ENCODE peak calls at places on chromosomes 7 and 10, in ten cellular contexts. One of them, this sample, is unnamed.

GRCh38 chr7:130008941-130009847 is 42.0 kb downstream of the ZC3HC1 start:
- DNase-seq in Right ventricle myocardium superior: no peak
- DNase-seq in small intestine: peak
- DNase-seq in NCI-H2081 treated with DMSO at 0.1 percent for 48 hours: peak
- DNase-seq in A549: peak
- DNase-seq in activated effector memory CD4-positive, alpha-beta T cell treated with anti-CD3 and anti-CD28 coated beads, Interleukin-2, amount 50 U/mL, for 16 hours: no peak
- DNase-seq in NCI-H524 treated with DMSO at 0.1 percent for 48 hours: no peak
- DNase-seq in iris pigment epithelial cell: peak
- DNase-seq in HuH-7.5: no peak
- DNase-seq in effector CD4-positive, alpha-beta T cell: no peak
- DNase-seq in this sample: peak

GRCh38 chr10:101137271-101137670 is 6.2 kb downstream of the TLX1 start:
- DNase-seq in Right ventricle myocardium superior: no peak
- DNase-seq in small intestine: no peak
- DNase-seq in NCI-H2081 treated with DMSO at 0.1 percent for 48 hours: no peak
- DNase-seq in A549: no peak
- DNase-seq in activated effector memory CD4-positive, alpha-beta T cell treated with anti-CD3 and anti-CD28 coated beads, Interleukin-2, amount 50 U/mL, for 16 hours: no peak
- DNase-seq in NCI-H524 treated with DMSO at 0.1 percent for 48 hours: no peak
- DNase-seq in iris pigment epithelial cell: no peak
- DNase-seq in HuH-7.5: no peak
- DNase-seq in effector CD4-positive, alpha-beta T cell: no peak
- DNase-seq in this sample: no peak

GRCh38 chr10:58573144-58573543 is 60.5 kb downstream of the BICC1 start:
- DNase-seq in Right ventricle myocardium superior: no peak
- DNase-seq in small intestine: no peak
- DNase-seq in NCI-H2081 treated with DMSO at 0.1 percent for 48 hours: no peak
- DNase-seq in A549: no peak
- DNase-seq in activated effector memory CD4-positive, alpha-beta T cell treated with anti-CD3 and anti-CD28 coated beads, Interleukin-2, amount 50 U/mL, for 16 hours: no peak
- DNase-seq in NCI-H524 treated with DMSO at 0.1 percent for 48 hours: no peak
- DNase-seq in iris pigment epithelial cell: peak
- DNase-seq in HuH-7.5: no peak
- DNase-seq in effector CD4-positive, alpha-beta T cell: no peak
- DNase-seq in this sample: no peak

GRCh38 chr7:17406756-17407155 is 108.3 kb downstream of the AHR start:
- DNase-seq in Right ventricle myocardium superior: no peak
- DNase-seq in small intestine: no peak
- DNase-seq in NCI-H2081 treated with DMSO at 0.1 percent for 48 hours: no peak
- DNase-seq in A549: no peak
- DNase-seq in activated effector memory CD4-positive, alpha-beta T cell treated with anti-CD3 and anti-CD28 coated beads, Interleukin-2, amount 50 U/mL, for 16 hours: no peak
- DNase-seq in NCI-H524 treated with DMSO at 0.1 percent for 48 hours: no peak
- DNase-seq in iris pigment epithelial cell: peak
- DNase-seq in HuH-7.5: no peak
- DNase-seq in effector CD4-positive, alpha-beta T cell: no peak
- DNase-seq in this sample: no peak

GRCh38 chr7:132001166-132001565 is 444.7 kb upstream of the PODXL start:
- DNase-seq in Right ventricle myocardium superior: no peak
- DNase-seq in small intestine: no peak
- DNase-seq in NCI-H2081 treated with DMSO at 0.1 percent for 48 hours: no peak
- DNase-seq in A549: no peak
- DNase-seq in activated effector memory CD4-positive, alpha-beta T cell treated with anti-CD3 and anti-CD28 coated beads, Interleukin-2, amount 50 U/mL, for 16 hours: no peak
- DNase-seq in NCI-H524 treated with DMSO at 0.1 percent for 48 hours: peak
- DNase-seq in iris pigment epithelial cell: no peak
- DNase-seq in HuH-7.5: no peak
- DNase-seq in effector CD4-positive, alpha-beta T cell: no peak
- DNase-seq in this sample: no peak

GRCh38 chr10:8158439-8159071 is 104.1 kb downstream of the GATA3 start:
- DNase-seq in Right ventricle myocardium superior: no peak
- DNase-seq in small intestine: no peak
- DNase-seq in NCI-H2081 treated with DMSO at 0.1 percent for 48 hours: no peak
- DNase-seq in A549: no peak
- DNase-seq in activated effector memory CD4-positive, alpha-beta T cell treated with anti-CD3 and anti-CD28 coated beads, Interleukin-2, amount 50 U/mL, for 16 hours: no peak
- DNase-seq in NCI-H524 treated with DMSO at 0.1 percent for 48 hours: no peak
- DNase-seq in iris pigment epithelial cell: no peak
- DNase-seq in HuH-7.5: no peak
- DNase-seq in effector CD4-positive, alpha-beta T cell: no peak
- DNase-seq in this sample: no peak

GRCh38 chr7:113464096-113464855 is 345.9 kb upstream of the SMIM30 start:
- DNase-seq in Right ventricle myocardium superior: no peak
- DNase-seq in small intestine: peak
- DNase-seq in NCI-H2081 treated with DMSO at 0.1 percent for 48 hours: no peak
- DNase-seq in A549: no peak
- DNase-seq in activated effector memory CD4-positive, alpha-beta T cell treated with anti-CD3 and anti-CD28 coated beads, Interleukin-2, amount 50 U/mL, for 16 hours: no peak
- DNase-seq in NCI-H524 treated with DMSO at 0.1 percent for 48 hours: no peak
- DNase-seq in iris pigment epithelial cell: no peak
- DNase-seq in HuH-7.5: no peak
- DNase-seq in effector CD4-positive, alpha-beta T cell: no peak
- DNase-seq in this sample: no peak

GRCh38 chr10:33413093-33413442 is 78.6 kb upstream of the NRP1 start:
- DNase-seq in Right ventricle myocardium superior: no peak
- DNase-seq in small intestine: no peak
- DNase-seq in NCI-H2081 treated with DMSO at 0.1 percent for 48 hours: no peak
- DNase-seq in A549: no peak
- DNase-seq in activated effector memory CD4-positive, alpha-beta T cell treated with anti-CD3 and anti-CD28 coated beads, Interleukin-2, amount 50 U/mL, for 16 hours: no peak
- DNase-seq in NCI-H524 treated with DMSO at 0.1 percent for 48 hours: no peak
- DNase-seq in iris pigment epithelial cell: no peak
- DNase-seq in HuH-7.5: no peak
- DNase-seq in effector CD4-positive, alpha-beta T cell: no peak
- DNase-seq in this sample: no peak

GRCh38 chr10:110274072-110274627 is 30.6 kb downstream of the SMNDC1 start:
- DNase-seq in Right ventricle myocardium superior: no peak
- DNase-seq in small intestine: no peak
- DNase-seq in NCI-H2081 treated with DMSO at 0.1 percent for 48 hours: no peak
- DNase-seq in A549: no peak
- DNase-seq in activated effector memory CD4-positive, alpha-beta T cell treated with anti-CD3 and anti-CD28 coated beads, Interleukin-2, amount 50 U/mL, for 16 hours: no peak
- DNase-seq in NCI-H524 treated with DMSO at 0.1 percent for 48 hours: no peak
- DNase-seq in iris pigment epithelial cell: no peak
- DNase-seq in HuH-7.5: no peak
- DNase-seq in effector CD4-positive, alpha-beta T cell: no peak
- DNase-seq in this sample: no peak

GRCh38 chr7:31204066-31204465 is 136.5 kb downstream of the NEUROD6 start:
- DNase-seq in Right ventricle myocardium superior: no peak
- DNase-seq in small intestine: no peak
- DNase-seq in NCI-H2081 treated with DMSO at 0.1 percent for 48 hours: no peak
- DNase-seq in A549: no peak
- DNase-seq in activated effector memory CD4-positive, alpha-beta T cell treated with anti-CD3 and anti-CD28 coated beads, Interleukin-2, amount 50 U/mL, for 16 hours: no peak
- DNase-seq in NCI-H524 treated with DMSO at 0.1 percent for 48 hours: no peak
- DNase-seq in iris pigment epithelial cell: no peak
- DNase-seq in HuH-7.5: no peak
- DNase-seq in effector CD4-positive, alpha-beta T cell: no peak
- DNase-seq in this sample: no peak

GRCh38 chr10:860519-860918 is 71.0 kb downstream of the LARP4B start:
- DNase-seq in Right ventricle myocardium superior: no peak
- DNase-seq in small intestine: no peak
- DNase-seq in NCI-H2081 treated with DMSO at 0.1 percent for 48 hours: no peak
- DNase-seq in A549: no peak
- DNase-seq in activated effector memory CD4-positive, alpha-beta T cell treated with anti-CD3 and anti-CD28 coated beads, Interleukin-2, amount 50 U/mL, for 16 hours: no peak
- DNase-seq in NCI-H524 treated with DMSO at 0.1 percent for 48 hours: no peak
- DNase-seq in iris pigment epithelial cell: no peak
- DNase-seq in HuH-7.5: no peak
- DNase-seq in effector CD4-positive, alpha-beta T cell: no peak
- DNase-seq in this sample: no peak

GRCh38 chr10:108877130-108877529 is 1046.2 kb downstream of the XPNPEP1 start:
- DNase-seq in Right ventricle myocardium superior: no peak
- DNase-seq in small intestine: peak
- DNase-seq in NCI-H2081 treated with DMSO at 0.1 percent for 48 hours: no peak
- DNase-seq in A549: no peak
- DNase-seq in activated effector memory CD4-positive, alpha-beta T cell treated with anti-CD3 and anti-CD28 coated beads, Interleukin-2, amount 50 U/mL, for 16 hours: no peak
- DNase-seq in NCI-H524 treated with DMSO at 0.1 percent for 48 hours: no peak
- DNase-seq in iris pigment epithelial cell: peak
- DNase-seq in HuH-7.5: no peak
- DNase-seq in effector CD4-positive, alpha-beta T cell: no peak
- DNase-seq in this sample: peak

GRCh38 chr10:28302012-28302667 is 724 bp downstream of the MPP7 start:
- DNase-seq in Right ventricle myocardium superior: peak
- DNase-seq in small intestine: peak
- DNase-seq in NCI-H2081 treated with DMSO at 0.1 percent for 48 hours: no peak
- DNase-seq in A549: peak
- DNase-seq in activated effector memory CD4-positive, alpha-beta T cell treated with anti-CD3 and anti-CD28 coated beads, Interleukin-2, amount 50 U/mL, for 16 hours: no peak
- DNase-seq in NCI-H524 treated with DMSO at 0.1 percent for 48 hours: no peak
- DNase-seq in iris pigment epithelial cell: no peak
- DNase-seq in HuH-7.5: peak
- DNase-seq in effector CD4-positive, alpha-beta T cell: no peak
- DNase-seq in this sample: peak

GRCh38 chr10:97138174-97138573 is 47.6 kb downstream of the SLIT1 start:
- DNase-seq in Right ventricle myocardium superior: no peak
- DNase-seq in small intestine: peak
- DNase-seq in NCI-H2081 treated with DMSO at 0.1 percent for 48 hours: no peak
- DNase-seq in A549: peak
- DNase-seq in activated effector memory CD4-positive, alpha-beta T cell treated with anti-CD3 and anti-CD28 coated beads, Interleukin-2, amount 50 U/mL, for 16 hours: no peak
- DNase-seq in NCI-H524 treated with DMSO at 0.1 percent for 48 hours: no peak
- DNase-seq in iris pigment epithelial cell: no peak
- DNase-seq in HuH-7.5: peak
- DNase-seq in effector CD4-positive, alpha-beta T cell: no peak
- DNase-seq in this sample: peak

GRCh38 chr7:99571768-99572167 is 13.3 kb downstream of the ZNF655 start:
- DNase-seq in Right ventricle myocardium superior: no peak
- DNase-seq in small intestine: no peak
- DNase-seq in NCI-H2081 treated with DMSO at 0.1 percent for 48 hours: no peak
- DNase-seq in A549: no peak
- DNase-seq in activated effector memory CD4-positive, alpha-beta T cell treated with anti-CD3 and anti-CD28 coated beads, Interleukin-2, amount 50 U/mL, for 16 hours: no peak
- DNase-seq in NCI-H524 treated with DMSO at 0.1 percent for 48 hours: no peak
- DNase-seq in iris pigment epithelial cell: no peak
- DNase-seq in HuH-7.5: no peak
- DNase-seq in effector CD4-positive, alpha-beta T cell: no peak
- DNase-seq in this sample: no peak

GRCh38 chr10:4775808-4776207 is 50.2 kb upstream of the AKR1E2 start:
- DNase-seq in Right ventricle myocardium superior: no peak
- DNase-seq in small intestine: no peak
- DNase-seq in NCI-H2081 treated with DMSO at 0.1 percent for 48 hours: no peak
- DNase-seq in A549: peak
- DNase-seq in activated effector memory CD4-positive, alpha-beta T cell treated with anti-CD3 and anti-CD28 coated beads, Interleukin-2, amount 50 U/mL, for 16 hours: no peak
- DNase-seq in NCI-H524 treated with DMSO at 0.1 percent for 48 hours: no peak
- DNase-seq in iris pigment epithelial cell: peak
- DNase-seq in HuH-7.5: no peak
- DNase-seq in effector CD4-positive, alpha-beta T cell: no peak
- DNase-seq in this sample: no peak

GRCh38 chr10:26367771-26368170 is 70.4 kb upstream of the APBB1IP start:
- DNase-seq in Right ventricle myocardium superior: no peak
- DNase-seq in small intestine: peak
- DNase-seq in NCI-H2081 treated with DMSO at 0.1 percent for 48 hours: no peak
- DNase-seq in A549: peak
- DNase-seq in activated effector memory CD4-positive, alpha-beta T cell treated with anti-CD3 and anti-CD28 coated beads, Interleukin-2, amount 50 U/mL, for 16 hours: no peak
- DNase-seq in NCI-H524 treated with DMSO at 0.1 percent for 48 hours: no peak
- DNase-seq in iris pigment epithelial cell: peak
- DNase-seq in HuH-7.5: peak
- DNase-seq in effector CD4-positive, alpha-beta T cell: no peak
- DNase-seq in this sample: peak

GRCh38 chr7:107890962-107891618 is at the start of gene DLD:
- DNase-seq in Right ventricle myocardium superior: peak
- DNase-seq in small intestine: peak
- DNase-seq in NCI-H2081 treated with DMSO at 0.1 percent for 48 hours: peak
- DNase-seq in A549: peak
- DNase-seq in activated effector memory CD4-positive, alpha-beta T cell treated with anti-CD3 and anti-CD28 coated beads, Interleukin-2, amount 50 U/mL, for 16 hours: peak
- DNase-seq in NCI-H524 treated with DMSO at 0.1 percent for 48 hours: peak
- DNase-seq in iris pigment epithelial cell: peak
- DNase-seq in HuH-7.5: peak
- DNase-seq in effector CD4-positive, alpha-beta T cell: peak
- DNase-seq in this sample: peak

GRCh38 chr10:124524991-124525653 is 63.5 kb downstream of the LHPP start:
- DNase-seq in Right ventricle myocardium superior: peak
- DNase-seq in small intestine: peak
- DNase-seq in NCI-H2081 treated with DMSO at 0.1 percent for 48 hours: no peak
- DNase-seq in A549: no peak
- DNase-seq in activated effector memory CD4-positive, alpha-beta T cell treated with anti-CD3 and anti-CD28 coated beads, Interleukin-2, amount 50 U/mL, for 16 hours: no peak
- DNase-seq in NCI-H524 treated with DMSO at 0.1 percent for 48 hours: no peak
- DNase-seq in iris pigment epithelial cell: no peak
- DNase-seq in HuH-7.5: no peak
- DNase-seq in effector CD4-positive, alpha-beta T cell: no peak
- DNase-seq in this sample: peak